ENCODE peak calls at places on chromosome 20, in five cellular contexts. N, O, L, D and Y are unnamed samples.
A peak's percentile ranks its signal among the peaks of the same experiment; 100 is the strongest.

GRCh38 chr20:32037929-32038328 is 14.1 kb upstream of the HCK start:
- DNase-seq in L (no peak), D (no peak), O (peak; percentile 63), N (no peak), Y (no peak)

GRCh38 chr20:39775110-39775509 is 813.0 kb downstream of the DHX35 start:
- DNase-seq in O (peak; percentile 21), L (no peak), D (no peak), N (peak; percentile 90), Y (no peak)

GRCh38 chr20:63738687-63739128 is 868 bp upstream of the SLC2A4RG start:
- DNase-seq in L (no peak), D (peak; percentile 82), O (no peak), N (peak; percentile 76), Y (peak; percentile 82)

GRCh38 chr20:6767536-6768227 is at the start of gene BMP2:
- DNase-seq in L (no peak), D (peak; percentile 84), O (peak; percentile 62), N (peak; percentile 70), Y (peak; percentile 61)

GRCh38 chr20:34069341-34070078 is 42.5 kb downstream of the EIF2S2 start:
- DNase-seq in L (peak; percentile 43), N (peak; percentile 48), D (peak; percentile 90), O (peak; percentile 77), Y (peak; percentile 94)

GRCh38 chr20:7497985-7498384 is 442.3 kb downstream of the HAO1 start:
- DNase-seq in L (no peak), N (no peak), D (peak; percentile 12), O (peak; percentile 97), Y (no peak)

GRCh38 chr20:25992146-25992545 is 295.5 kb upstream of the ZNF337 start:
- DNase-seq in L (no peak), O (no peak), D (no peak), N (no peak), Y (no peak)

GRCh38 chr20:54023406-54023805 is 47.0 kb downstream of the BCAS1 start:
- DNase-seq in D (no peak), O (no peak), L (no peak), N (no peak), Y (no peak)

GRCh38 chr20:34834459-34834893 is 9.0 kb upstream of the NCOA6 start:
- DNase-seq in D (peak; percentile 17), O (peak; percentile 29), N (no peak), L (no peak), Y (peak; percentile 53)

GRCh38 chr20:46099491-46100287 is 9.9 kb upstream of the NCOA5 start:
- DNase-seq in O (no peak), N (no peak), L (no peak), D (peak; percentile 49), Y (peak; percentile 76)

DNA sequence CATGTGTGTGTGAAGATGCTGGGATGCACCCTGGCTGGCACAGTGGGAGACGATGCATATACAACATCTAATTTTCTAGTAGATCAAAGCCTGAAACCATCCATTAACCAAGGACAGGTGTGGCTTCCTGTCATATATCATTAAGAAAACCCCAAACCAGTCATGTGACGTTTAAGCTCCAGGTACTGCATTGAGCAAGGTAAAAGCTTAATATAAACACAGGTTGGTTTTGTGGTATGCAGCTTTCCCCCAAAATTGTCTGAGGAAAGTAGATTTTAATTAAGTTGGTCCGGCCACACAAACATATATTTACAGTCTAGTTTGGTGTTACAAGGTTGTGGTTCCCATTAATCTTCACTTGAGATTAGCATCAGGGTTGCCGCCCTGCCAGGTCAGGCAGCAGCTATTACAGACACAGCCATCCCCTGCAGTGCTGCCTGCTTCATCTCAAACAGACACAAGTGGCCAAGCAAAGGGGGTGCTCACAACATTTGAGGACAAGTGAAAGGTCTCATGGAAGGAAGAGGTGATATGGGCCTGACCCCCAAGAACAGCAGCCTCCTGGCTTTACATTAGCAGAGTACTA is 48.6 kb upstream of the NAA20 start:
- DNase-seq in N (no peak), D (no peak), L (no peak), O (no peak), Y (no peak)
- H3K27ac ChIP-seq in N (peak overlapping the region; percentile 25), D (no peak overlapping the region), L (no peak overlapping the region), O (no peak overlapping the region), Y (no peak overlapping the region)

GRCh38 chr20:44596010-44596409 is 13.6 kb downstream of the PKIG start:
- DNase-seq in D (no peak), O (peak; percentile 48), L (no peak), N (no peak), Y (no peak)

GRCh38 chr20:44596876-44597275 is 14.5 kb downstream of the PKIG start:
- DNase-seq in D (no peak), L (no peak), N (no peak), O (no peak), Y (no peak)

GRCh38 chr20:44592366-44592765 is 10.0 kb downstream of the PKIG start:
- DNase-seq in D (no peak), N (no peak), L (no peak), O (no peak), Y (no peak)

GRCh38 chr20:44593721-44594120 is 11.3 kb downstream of the PKIG start:
- DNase-seq in N (no peak), O (no peak), L (no peak), D (no peak), Y (no peak)

DNA sequence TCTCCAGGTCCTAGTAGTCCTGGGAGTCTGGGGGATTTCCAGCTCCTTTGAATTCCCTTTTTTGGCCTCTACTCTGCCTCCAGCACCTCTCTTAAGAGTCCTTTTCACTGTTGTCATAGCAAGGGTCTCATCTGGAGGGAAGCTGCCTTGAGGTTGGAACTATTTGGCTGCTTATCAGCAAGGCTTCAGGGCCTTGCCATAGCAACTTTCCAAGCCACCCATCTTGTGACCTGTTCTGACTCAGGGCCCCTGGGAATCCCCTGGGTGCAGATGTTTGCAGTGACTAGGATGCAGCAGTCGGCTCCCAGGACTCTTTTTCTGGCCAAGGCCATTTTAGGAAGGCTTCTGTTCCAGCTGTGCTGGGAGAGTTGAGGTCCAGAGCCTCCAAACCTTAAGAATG is 12.4 kb downstream of the PKIG start:
- DNase-seq in O (peak; percentile 62), L (no peak), D (peak; percentile 31), N (no peak), Y (no peak)
- H3K27ac ChIP-seq in O (peak overlapping the region; percentile 78), L (no peak overlapping the region), D (no peak overlapping the region), N (peak overlapping the region; percentile 77), Y (no peak overlapping the region)

DNA sequence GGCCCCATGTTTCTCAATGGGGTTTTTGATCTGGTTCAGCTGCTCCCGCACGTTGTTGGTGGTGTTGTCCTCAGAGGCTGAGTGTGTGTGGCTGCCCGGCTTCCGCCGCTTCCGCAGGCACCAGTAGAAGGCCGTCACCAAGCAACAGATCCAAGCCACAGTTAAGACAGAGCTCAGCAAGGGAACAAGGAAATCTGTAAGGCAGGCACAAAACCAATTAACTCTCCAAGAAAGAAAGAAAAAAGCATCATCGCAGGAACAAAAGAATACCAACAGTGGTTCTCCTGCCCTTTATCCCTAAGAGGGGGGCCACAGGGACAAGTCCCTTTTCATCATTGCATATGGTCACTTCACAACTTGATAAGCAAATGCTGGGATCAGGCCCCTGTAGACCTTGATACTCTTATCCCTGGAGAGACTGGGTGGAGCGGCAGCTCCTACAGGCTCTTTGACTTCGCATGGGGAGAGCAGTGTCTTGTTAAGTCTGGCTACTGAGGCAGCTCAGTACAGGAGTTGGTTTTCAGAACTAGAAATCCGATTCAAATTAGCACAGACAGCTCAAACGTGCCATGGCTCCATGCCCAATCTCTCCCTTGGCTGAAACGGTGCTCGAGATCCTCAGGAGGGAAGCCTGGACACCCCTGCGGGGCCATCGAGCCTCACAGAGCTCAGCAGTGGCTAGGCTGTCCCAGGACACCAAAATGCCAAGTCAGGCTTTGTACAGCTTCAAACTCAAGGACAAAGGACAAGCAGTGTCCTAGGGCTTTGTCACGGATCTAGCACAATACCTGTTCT is 33.8 kb downstream of the JAG1 start:
- DNase-seq in N (no peak), L (no peak), O (peak; percentile 36), D (no peak), Y (no peak)
- H3K27ac ChIP-seq in N (peak overlapping the region; percentile 63), L (peak overlapping the region; percentile 56), O (no peak overlapping the region), D (peak overlapping the region; percentile 50), Y (peak overlapping the region; percentile 55)

DNA sequence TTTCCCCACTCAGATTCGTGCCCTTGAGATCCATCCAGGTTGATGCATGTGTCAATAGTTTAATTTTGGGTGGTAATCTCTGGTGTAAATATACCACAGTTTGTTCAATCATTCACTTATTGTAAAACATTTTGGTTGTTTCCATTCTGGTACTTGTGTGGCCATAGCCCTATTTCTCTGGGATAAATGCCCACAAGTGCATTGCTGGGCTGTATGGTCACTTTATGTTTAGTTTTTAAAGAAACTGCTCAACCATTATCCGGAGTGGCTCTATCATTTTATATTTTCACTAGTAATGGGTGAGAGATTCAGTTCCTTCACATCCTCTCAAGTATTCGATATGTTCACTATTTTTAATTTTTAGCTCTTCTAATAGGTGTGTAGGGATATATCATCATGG is 60.7 kb upstream of the RNF24 start:
- DNase-seq in N (no peak), D (no peak), L (no peak), O (no peak), Y (no peak)
- H3K27ac ChIP-seq in N (no peak overlapping the region), D (no peak overlapping the region), L (no peak overlapping the region), O (no peak overlapping the region), Y (no peak overlapping the region)

DNA sequence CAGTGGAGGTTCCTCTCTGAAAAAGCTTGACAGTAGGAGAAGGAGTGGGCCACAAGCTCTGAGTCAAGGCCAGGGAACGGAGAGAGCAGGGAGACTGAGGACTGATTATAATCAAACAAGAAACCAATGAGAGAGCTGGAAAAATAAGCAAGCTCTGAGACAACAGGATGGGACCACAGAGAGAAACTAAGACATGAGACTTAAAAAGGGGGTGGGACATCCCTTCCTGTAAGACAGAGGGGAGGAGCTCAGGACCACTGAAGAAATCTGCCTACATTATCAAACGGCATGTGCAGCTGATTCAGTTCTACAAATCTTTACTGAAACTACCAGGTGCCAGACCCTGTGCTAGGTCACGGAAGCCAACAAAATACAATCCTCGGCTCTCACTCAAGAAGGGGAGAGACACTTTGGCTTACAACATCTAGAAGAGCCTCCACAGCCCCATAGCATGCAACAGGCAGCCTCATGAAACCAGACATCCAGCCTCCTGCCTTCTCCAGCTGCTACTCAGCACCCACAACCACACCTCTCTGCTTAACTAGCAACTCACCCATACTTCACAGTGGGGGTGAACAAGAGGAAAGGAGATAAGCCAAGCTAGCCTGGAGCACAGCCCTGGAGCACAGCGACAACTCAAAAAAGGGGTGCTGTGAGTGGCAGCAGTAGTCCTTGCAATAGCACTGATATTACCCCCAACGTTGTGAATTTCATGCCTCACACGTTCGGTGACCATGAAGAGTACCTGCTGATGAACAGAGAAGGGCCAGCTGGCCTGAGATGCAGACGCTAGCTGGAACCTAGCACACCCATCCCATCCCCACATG is 39.1 kb upstream of the ANKRD60 start:
- DNase-seq in O (no peak), N (no peak), D (no peak), L (no peak), Y (no peak)
- H3K27ac ChIP-seq in O (no peak overlapping the region), N (no peak overlapping the region), D (no peak overlapping the region), L (no peak overlapping the region), Y (no peak overlapping the region)

DNA sequence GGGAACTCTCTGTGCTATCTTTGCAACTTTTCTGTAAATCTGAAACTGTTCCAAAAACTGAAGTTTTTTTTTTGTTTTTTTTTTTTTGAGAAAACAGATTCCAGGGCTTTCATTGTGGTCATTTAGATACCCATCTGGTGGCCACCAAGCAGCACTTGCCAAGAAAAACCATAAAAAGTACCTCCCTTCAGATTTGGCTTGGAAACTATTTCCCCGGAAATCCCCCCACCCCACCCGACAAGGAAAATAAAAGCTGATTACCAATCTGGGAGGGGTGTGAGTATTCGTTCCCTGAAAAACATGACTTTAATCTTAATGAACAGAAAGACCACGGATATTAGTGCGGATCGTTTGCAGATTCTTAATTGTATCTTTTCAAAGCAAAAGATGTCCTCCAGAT is 1.9 kb downstream of the NFATC2 start:
- DNase-seq in N (no peak), D (no peak), O (no peak), L (no peak), Y (no peak)
- H3K27ac ChIP-seq in N (peak overlapping the region; percentile 82), D (no peak overlapping the region), O (no peak overlapping the region), L (peak overlapping the region; percentile 53), Y (no peak overlapping the region)